ENCODE peak calls at places on chromosomes 1 and 21, in five cellular contexts. H, O, P, J and S are unnamed samples. For H3K4me1, the result is how much of the 10 kb centered on the place peaks cover.

GRCh38 chr1:231359113-231359512 is 21.0 kb downstream of the SPRTN start:
- DNase-seq in H (no peak), O (no peak), P (no peak), J (peak), S (no peak)

GRCh38 chr1:28535180-28535579 is 17.7 kb upstream of the TRNAU1AP start:
- DNase-seq in H (no peak), O (no peak), P (no peak), J (no peak), S (no peak)

GRCh38 chr1:22208973-22209378 is 66.1 kb upstream of the WNT4 start:
- DNase-seq in H (no peak), O (no peak), P (peak), J (no peak), S (no peak)

GRCh38 chr1:36207339-36207738 is 16.9 kb upstream of the THRAP3 start:
- DNase-seq in H (peak), O (no peak), P (no peak), J (peak), S (peak)

GRCh38 chr1:212152308-212152693 is 116.8 kb downstream of the DTL start:
- DNase-seq in H (no peak), O (no peak), P (no peak), J (no peak), S (no peak)

GRCh38 chr1:162213281-162213909 is 143.9 kb downstream of the NOS1AP start:
- DNase-seq in H (peak), O (peak), P (peak), J (peak), S (peak)

GRCh38 chr1:18950415-18951026 is 6.0 kb downstream of the IFFO2 start:
- DNase-seq in H (peak), O (no peak), P (no peak), J (no peak), S (peak)

GRCh38 chr1:35577071-35577998 is 4.2 kb downstream of the TFAP2E start:
- DNase-seq in H (peak), O (peak), P (no peak), J (no peak), S (peak)

GRCh38 chr1:202069670-202070069 is 53.0 kb upstream of the GPR37L1 start:
- DNase-seq in H (no peak), O (peak), P (no peak), J (no peak), S (no peak)

GRCh38 chr1:9873385-9873784 is 36.7 kb downstream of the CTNNBIP1 start:
- DNase-seq in H (no peak), O (peak), P (no peak), J (no peak), S (no peak)

GRCh38 chr1:203320546-203321272 is 15.4 kb downstream of the BTG2 start:
- DNase-seq in H (peak), O (peak), P (no peak), J (peak), S (no peak)

GRCh38 chr1:24558902-24559791 is 3.3 kb downstream of the NCMAP start:
- DNase-seq in H (peak), O (no peak), P (peak), J (peak), S (peak)

GRCh38 chr1:116572079-116572478 is 1.3 kb upstream of the CD58 start:
- DNase-seq in H (no peak), O (no peak), P (no peak), J (no peak), S (no peak)

GRCh38 chr21:37568916-37569315 is 202.3 kb downstream of the DYRK1A start:
- DNase-seq in H (no peak), O (no peak), P (no peak), J (no peak), S (no peak)

GRCh38 chr1:59595774-59596173 is 219.0 kb upstream of the HOOK1 start:
- DNase-seq in H (no peak), O (no peak), P (no peak), J (peak), S (no peak)

GRCh38 chr1:65764052-65764451 is 28.6 kb upstream of the PDE4B start:
- DNase-seq in H (no peak), O (no peak), P (no peak), J (no peak), S (no peak)
- H3K27ac ChIP-seq in H (no peak), O (no peak), P (no peak), J (no peak), S (no peak)

GRCh38 chr1:16119926-16120325 is 35.9 kb downstream of the EPHA2 start:
- DNase-seq in H (no peak), O (no peak), P (no peak), J (no peak), S (no peak)
- H3K4me1 ChIP-seq in H (under half), O (under half), P (under half), J (under half), S (under half)

GRCh38 chr1:235648954-235649721 is 446 bp downstream of the GNG4 start:
- DNase-seq in H (peak), O (peak), P (peak), J (peak), S (peak)
- H3K27ac ChIP-seq in H (no peak), O (peak), P (no peak), J (no peak), S (no peak)

GRCh38 chr1:85459274-85459673 is 5.7 kb downstream of the DDAH1 start:
- DNase-seq in H (no peak), O (no peak), P (no peak), J (no peak), S (no peak)
- H3K4me1 ChIP-seq in H (under half), O (under half), P (under half), J (under half), S (under half)

GRCh38 chr1:224217655-224218615 is 34.9 kb downstream of the DEGS1 start:
- DNase-seq in H (no peak), O (no peak), P (no peak), J (no peak), S (no peak)
- H3K27ac ChIP-seq in H (peak), O (no peak), P (no peak), J (no peak), S (peak)

GRCh38 chr1:32346532-32347157 is 10.6 kb upstream of the MARCKSL1 start:
- DNase-seq in H (no peak), O (no peak), P (no peak), J (no peak), S (no peak)
- H3K4me1 ChIP-seq in H (under half), O (under half), P (under half), J (under half), S (under half)

DNA sequence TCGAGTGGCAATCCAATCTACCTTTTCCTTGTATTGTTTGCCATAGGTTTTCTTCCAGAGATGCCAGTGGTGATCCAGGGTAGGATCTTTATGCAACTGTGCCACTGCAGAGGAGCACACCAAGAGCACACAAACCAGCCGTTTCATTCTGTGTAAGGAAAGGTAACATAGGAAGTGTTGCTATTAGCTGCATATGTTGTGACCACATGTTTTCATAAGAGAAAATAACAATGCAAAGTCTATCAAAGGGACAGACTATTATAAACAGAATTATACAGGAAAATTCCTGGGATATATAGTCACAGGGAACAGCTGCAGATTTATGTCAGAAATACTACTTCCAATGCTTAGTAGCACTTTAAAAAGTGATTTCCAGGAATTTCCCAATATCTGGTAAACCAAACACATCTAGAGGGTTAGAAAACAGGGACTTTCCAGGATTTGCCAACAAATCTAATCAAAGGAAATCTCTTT is 924 bp downstream of the CTSS start:
- DNase-seq in H (no peak), O (peak), P (no peak), J (peak), S (no peak)
- H3K27ac ChIP-seq in H (peak), O (peak), P (no peak), J (peak), S (peak)